ENCODE peak calls at places on chromosome 7, in six cellular contexts. One of them, this sample, is unnamed.

GRCh38 chr7:33774762-33775523 is 130.4 kb upstream of the BMPER start:
- DNase-seq in K562: no peak
- DNase-seq in HCT116: no peak
- DNase-seq in SK-N-SH: no peak
- DNase-seq in GM12878: no peak
- DNase-seq in HepG2: no peak
- DNase-seq in this sample: no peak

GRCh38 chr7:12066004-12066403 is 145.1 kb upstream of the TMEM106B start:
- DNase-seq in K562: no peak
- DNase-seq in HCT116: peak; percentile 86
- DNase-seq in SK-N-SH: no peak
- DNase-seq in GM12878: no peak
- DNase-seq in HepG2: no peak
- DNase-seq in this sample: no peak

GRCh38 chr7:50262916-50263690 is 41.4 kb upstream of the IKZF1 start:
- DNase-seq in K562: no peak
- DNase-seq in HCT116: no peak
- DNase-seq in SK-N-SH: no peak
- DNase-seq in GM12878: no peak
- DNase-seq in HepG2: no peak
- DNase-seq in this sample: no peak

GRCh38 chr7:55365103-55365679 is at the start of gene LANCL2:
- DNase-seq in K562: peak; percentile 41
- DNase-seq in HCT116: no peak
- DNase-seq in SK-N-SH: peak; percentile 83
- DNase-seq in GM12878: no peak
- DNase-seq in HepG2: no peak
- DNase-seq in this sample: peak; percentile 76

GRCh38 chr7:141294122-141294829 is 220.4 kb downstream of the TMEM178B start:
- DNase-seq in K562: no peak
- DNase-seq in HCT116: no peak
- DNase-seq in SK-N-SH: no peak
- DNase-seq in GM12878: no peak
- DNase-seq in HepG2: no peak
- DNase-seq in this sample: no peak

GRCh38 chr7:24779283-24779655 is 22.0 kb upstream of the GSDME start:
- DNase-seq in K562: no peak
- DNase-seq in HCT116: no peak
- DNase-seq in SK-N-SH: no peak
- DNase-seq in GM12878: no peak
- DNase-seq in HepG2: no peak
- DNase-seq in this sample: no peak

GRCh38 chr7:55622241-55622835 is 50.0 kb upstream of the VOPP1 start:
- DNase-seq in K562: no peak
- DNase-seq in HCT116: no peak
- DNase-seq in SK-N-SH: no peak
- DNase-seq in GM12878: no peak
- DNase-seq in HepG2: no peak
- DNase-seq in this sample: no peak

GRCh38 chr7:14954035-14954434 is 51.5 kb upstream of the DGKB start:
- DNase-seq in K562: no peak
- DNase-seq in HCT116: no peak
- DNase-seq in SK-N-SH: no peak
- DNase-seq in GM12878: no peak
- DNase-seq in HepG2: no peak
- DNase-seq in this sample: peak; percentile 46

GRCh38 chr7:2926898-2927405 is 82.8 kb upstream of the GNA12 start:
- DNase-seq in K562: no peak
- DNase-seq in HCT116: no peak
- DNase-seq in SK-N-SH: peak; percentile 17
- DNase-seq in GM12878: no peak
- DNase-seq in HepG2: no peak
- DNase-seq in this sample: no peak

GRCh38 chr7:127066974-127067373 is 185.8 kb downstream of the GRM8 start:
- DNase-seq in K562: no peak
- DNase-seq in HCT116: no peak
- DNase-seq in SK-N-SH: no peak
- DNase-seq in GM12878: no peak
- DNase-seq in HepG2: peak; percentile 4
- DNase-seq in this sample: peak; percentile 7

GRCh38 chr7:95324396-95324795 is at the start of gene PON1:
- DNase-seq in K562: peak; percentile 30
- DNase-seq in HCT116: no peak
- DNase-seq in SK-N-SH: peak; percentile 35
- DNase-seq in GM12878: no peak
- DNase-seq in HepG2: no peak
- DNase-seq in this sample: no peak

GRCh38 chr7:114107522-114107921 is 188.7 kb upstream of the PPP1R3A start:
- DNase-seq in K562: no peak
- DNase-seq in HCT116: no peak
- DNase-seq in SK-N-SH: no peak
- DNase-seq in GM12878: no peak
- DNase-seq in HepG2: no peak
- DNase-seq in this sample: no peak

GRCh38 chr7:100694196-100694745 is at the start of gene GIGYF1:
- DNase-seq in K562: peak; percentile 99
- DNase-seq in HCT116: no peak
- DNase-seq in SK-N-SH: peak; percentile 100
- DNase-seq in GM12878: no peak
- DNase-seq in HepG2: peak; percentile 33
- DNase-seq in this sample: peak; percentile 61

GRCh38 chr7:81501220-81501619 is 268.6 kb downstream of the HGF start:
- DNase-seq in K562: no peak
- DNase-seq in HCT116: peak; percentile 13
- DNase-seq in SK-N-SH: peak; percentile 33
- DNase-seq in GM12878: no peak
- DNase-seq in HepG2: no peak
- DNase-seq in this sample: no peak

GRCh38 chr7:33597181-33597580 is 308.2 kb upstream of the BMPER start:
- DNase-seq in K562: no peak
- DNase-seq in HCT116: no peak
- DNase-seq in SK-N-SH: no peak
- DNase-seq in GM12878: no peak
- DNase-seq in HepG2: no peak
- DNase-seq in this sample: no peak

GRCh38 chr7:50798126-50798525 is 15.4 kb upstream of the GRB10 start:
- DNase-seq in K562: no peak
- DNase-seq in HCT116: no peak
- DNase-seq in SK-N-SH: no peak
- DNase-seq in GM12878: no peak
- DNase-seq in HepG2: no peak
- DNase-seq in this sample: no peak

GRCh38 chr7:150481955-150482354 is 31.5 kb downstream of the GIMAP8 start:
- DNase-seq in K562: no peak
- DNase-seq in HCT116: no peak
- DNase-seq in SK-N-SH: no peak
- DNase-seq in GM12878: no peak
- DNase-seq in HepG2: no peak
- DNase-seq in this sample: no peak

GRCh38 chr7:159012353-159013069 is 132.2 kb downstream of the VIPR2 start:
- DNase-seq in K562: no peak
- DNase-seq in HCT116: no peak
- DNase-seq in SK-N-SH: no peak
- DNase-seq in GM12878: no peak
- DNase-seq in HepG2: no peak
- DNase-seq in this sample: no peak

GRCh38 chr7:158390460-158390859 is 197.2 kb downstream of the PTPRN2 start:
- DNase-seq in K562: no peak
- DNase-seq in HCT116: no peak
- DNase-seq in SK-N-SH: no peak
- DNase-seq in GM12878: no peak
- DNase-seq in HepG2: no peak
- DNase-seq in this sample: no peak

GRCh38 chr7:100655908-100656674 is at the start of gene ACTL6B:
- DNase-seq in K562: peak; percentile 100
- DNase-seq in HCT116: no peak
- DNase-seq in SK-N-SH: peak; percentile 100
- DNase-seq in GM12878: no peak
- DNase-seq in HepG2: no peak
- DNase-seq in this sample: peak; percentile 69

GRCh38 chr7:69516208-69516820 is 82.0 kb upstream of the AUTS2 start:
- DNase-seq in K562: no peak
- DNase-seq in HCT116: no peak
- DNase-seq in SK-N-SH: no peak
- DNase-seq in GM12878: no peak
- DNase-seq in HepG2: no peak
- DNase-seq in this sample: no peak

GRCh38 chr7:102976493-102976892 is 63.7 kb downstream of the LRRC17 start:
- DNase-seq in K562: peak; percentile 14
- DNase-seq in HCT116: no peak
- DNase-seq in SK-N-SH: no peak
- DNase-seq in GM12878: no peak
- DNase-seq in HepG2: no peak
- DNase-seq in this sample: no peak

GRCh38 chr7:102979670-102980069 is 66.9 kb downstream of the LRRC17 start:
- DNase-seq in K562: no peak
- DNase-seq in HCT116: no peak
- DNase-seq in SK-N-SH: no peak
- DNase-seq in GM12878: no peak
- DNase-seq in HepG2: no peak
- DNase-seq in this sample: no peak

GRCh38 chr7:102975854-102976253 is 63.1 kb downstream of the LRRC17 start:
- DNase-seq in K562: no peak
- DNase-seq in HCT116: no peak
- DNase-seq in SK-N-SH: no peak
- DNase-seq in GM12878: no peak
- DNase-seq in HepG2: no peak
- DNase-seq in this sample: no peak

GRCh38 chr7:102981451-102981850 is 68.7 kb downstream of the LRRC17 start:
- DNase-seq in K562: no peak
- DNase-seq in HCT116: no peak
- DNase-seq in SK-N-SH: no peak
- DNase-seq in GM12878: no peak
- DNase-seq in HepG2: no peak
- DNase-seq in this sample: no peak

GRCh38 chr7:102978280-102978679 is 65.5 kb downstream of the LRRC17 start:
- DNase-seq in K562: no peak
- DNase-seq in HCT116: peak; percentile 67
- DNase-seq in SK-N-SH: no peak
- DNase-seq in GM12878: no peak
- DNase-seq in HepG2: no peak
- DNase-seq in this sample: no peak
- TF ChIP-seq JUND in K562: peak; percentile 63
- TF ChIP-seq JUND in HCT116: peak; percentile 61
- TF ChIP-seq JUND in SK-N-SH: peak; percentile 29
- TF ChIP-seq JUND in GM12878: no peak
- TF ChIP-seq JUND in HepG2: no peak
- TF ChIP-seq JUND in this sample: no peak

GRCh38 chr7:45976485-45976856 is 55.4 kb upstream of the IGFBP3 start:
- DNase-seq in K562: no peak
- DNase-seq in HCT116: no peak
- DNase-seq in SK-N-SH: no peak
- DNase-seq in GM12878: no peak
- DNase-seq in HepG2: no peak
- DNase-seq in this sample: no peak

GRCh38 chr7:45973725-45974532 is 52.9 kb upstream of the IGFBP3 start:
- DNase-seq in K562: no peak
- DNase-seq in HCT116: no peak
- DNase-seq in SK-N-SH: no peak
- DNase-seq in GM12878: no peak
- DNase-seq in HepG2: peak; percentile 98
- DNase-seq in this sample: no peak

GRCh38 chr7:45974540-45975360 is 53.7 kb upstream of the IGFBP3 start:
- DNase-seq in K562: no peak
- DNase-seq in HCT116: no peak
- DNase-seq in SK-N-SH: no peak
- DNase-seq in GM12878: no peak
- DNase-seq in HepG2: peak; percentile 31
- DNase-seq in this sample: no peak

GRCh38 chr7:45975847-45976484 is 54.9 kb upstream of the IGFBP3 start:
- DNase-seq in K562: no peak
- DNase-seq in HCT116: no peak
- DNase-seq in SK-N-SH: no peak
- DNase-seq in GM12878: no peak
- DNase-seq in HepG2: no peak
- DNase-seq in this sample: no peak

DNA sequence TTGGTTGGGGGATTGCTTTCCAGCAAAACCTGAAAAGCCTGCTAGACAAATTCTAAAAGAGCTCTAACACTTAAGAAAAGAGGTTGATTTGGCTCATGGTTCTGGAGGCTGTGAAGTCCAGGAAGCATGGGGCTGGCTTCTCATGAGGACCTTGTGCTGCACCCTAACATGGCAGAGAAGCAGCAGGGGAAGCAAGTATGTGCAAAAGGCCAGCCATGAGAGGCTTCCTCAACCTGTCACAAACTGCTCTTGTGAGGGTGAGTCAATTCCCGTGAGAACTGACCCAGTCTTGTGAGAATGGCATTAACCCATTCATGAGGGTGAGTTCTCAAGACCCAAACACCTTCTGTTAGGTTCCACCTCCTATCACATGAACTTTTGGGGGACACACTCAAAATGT is 54.3 kb upstream of the IGFBP3 start:
- DNase-seq in K562: no peak
- DNase-seq in HCT116: no peak
- DNase-seq in SK-N-SH: no peak
- DNase-seq in GM12878: no peak
- DNase-seq in HepG2: no peak
- DNase-seq in this sample: no peak
- TF ChIP-seq JUND in K562: no peak
- TF ChIP-seq JUND in HCT116: no peak
- TF ChIP-seq JUND in SK-N-SH: no peak
- TF ChIP-seq JUND in GM12878: no peak
- TF ChIP-seq JUND in HepG2: no peak
- TF ChIP-seq JUND in this sample: no peak

GRCh38 chr7:149466364-149466763 is 5.5 kb upstream of the ZNF777 start:
- DNase-seq in K562: no peak
- DNase-seq in HCT116: no peak
- DNase-seq in SK-N-SH: no peak
- DNase-seq in GM12878: no peak
- DNase-seq in HepG2: no peak
- DNase-seq in this sample: no peak

GRCh38 chr7:149471289-149471953 is 10.6 kb upstream of the ZNF777 start:
- DNase-seq in K562: no peak
- DNase-seq in HCT116: no peak
- DNase-seq in SK-N-SH: no peak
- DNase-seq in GM12878: no peak
- DNase-seq in HepG2: no peak
- DNase-seq in this sample: no peak

GRCh38 chr7:149467321-149467859 is 6.5 kb upstream of the ZNF777 start:
- DNase-seq in K562: no peak
- DNase-seq in HCT116: no peak
- DNase-seq in SK-N-SH: no peak
- DNase-seq in GM12878: no peak
- DNase-seq in HepG2: no peak
- DNase-seq in this sample: no peak

GRCh38 chr7:149469806-149470205 is 8.9 kb upstream of the ZNF777 start:
- DNase-seq in K562: no peak
- DNase-seq in HCT116: no peak
- DNase-seq in SK-N-SH: no peak
- DNase-seq in GM12878: no peak
- DNase-seq in HepG2: no peak
- DNase-seq in this sample: no peak

GRCh38 chr7:149468208-149468607 is 7.3 kb upstream of the ZNF777 start:
- DNase-seq in K562: no peak
- DNase-seq in HCT116: no peak
- DNase-seq in SK-N-SH: no peak
- DNase-seq in GM12878: no peak
- DNase-seq in HepG2: no peak
- DNase-seq in this sample: no peak
- TF ChIP-seq JUND in K562: no peak
- TF ChIP-seq JUND in HCT116: no peak
- TF ChIP-seq JUND in SK-N-SH: no peak
- TF ChIP-seq JUND in GM12878: no peak
- TF ChIP-seq JUND in HepG2: no peak
- TF ChIP-seq JUND in this sample: no peak

GRCh38 chr7:120987683-120988590 is 574 bp upstream of the CPED1 start:
- DNase-seq in K562: peak; percentile 95
- DNase-seq in HCT116: peak; percentile 81
- DNase-seq in SK-N-SH: peak; percentile 84
- DNase-seq in GM12878: peak; percentile 47
- DNase-seq in HepG2: peak; percentile 73
- DNase-seq in this sample: peak; percentile 79
- TF ChIP-seq JUND in K562: peak; percentile 81
- TF ChIP-seq JUND in HCT116: no peak
- TF ChIP-seq JUND in SK-N-SH: no peak
- TF ChIP-seq JUND in GM12878: no peak
- TF ChIP-seq JUND in HepG2: no peak
- TF ChIP-seq JUND in this sample: no peak